ENCODE peak calls at places on chromosomes 2 and 18, in seven cellular contexts. One of them, this sample, is unnamed.

GRCh38 chr18:6363216-6363615 is 51.5 kb downstream of the L3MBTL4 start:
- ATAC-seq in A549: no peak
- ATAC-seq in left cardiac atrium: no peak
- ATAC-seq in activated T-cell treated with anti-CD3 and anti-CD28 coated beads, Interleukin-2, amount 50 U/mL, for 4 hours: peak
- ATAC-seq in left ventricle myocardium superior: no peak
- ATAC-seq in upper lobe of right lung: no peak
- ATAC-seq in activated CD4-positive, CD25-positive, alpha-beta regulatory T cell treated with anti-CD3 and anti-CD28 coated beads, Interleukin-2, amount 50 U/mL, for 24 hours: no peak
- ATAC-seq in this sample: no peak

GRCh38 chr2:11385847-11386246 is 41.4 kb upstream of the ROCK2 start:
- ATAC-seq in activated T-cell treated with anti-CD3 and anti-CD28 coated beads, Interleukin-2, amount 50 U/mL, for 4 hours: no peak
- ATAC-seq in A549: no peak
- ATAC-seq in upper lobe of right lung: no peak
- ATAC-seq in activated CD4-positive, CD25-positive, alpha-beta regulatory T cell treated with anti-CD3 and anti-CD28 coated beads, Interleukin-2, amount 50 U/mL, for 24 hours: no peak
- ATAC-seq in left ventricle myocardium superior: peak
- ATAC-seq in left cardiac atrium: peak
- ATAC-seq in this sample: no peak

GRCh38 chr2:182360663-182361260 is 66.1 kb downstream of the PDE1A start:
- ATAC-seq in activated CD4-positive, CD25-positive, alpha-beta regulatory T cell treated with anti-CD3 and anti-CD28 coated beads, Interleukin-2, amount 50 U/mL, for 24 hours: no peak
- ATAC-seq in upper lobe of right lung: no peak
- ATAC-seq in activated T-cell treated with anti-CD3 and anti-CD28 coated beads, Interleukin-2, amount 50 U/mL, for 4 hours: no peak
- ATAC-seq in left cardiac atrium: no peak
- ATAC-seq in A549: peak
- ATAC-seq in left ventricle myocardium superior: peak
- ATAC-seq in this sample: no peak

GRCh38 chr2:181420259-181421130 is 36.7 kb upstream of the ITGA4 start:
- ATAC-seq in left ventricle myocardium superior: no peak
- ATAC-seq in upper lobe of right lung: no peak
- ATAC-seq in A549: no peak
- ATAC-seq in activated T-cell treated with anti-CD3 and anti-CD28 coated beads, Interleukin-2, amount 50 U/mL, for 4 hours: peak
- ATAC-seq in activated CD4-positive, CD25-positive, alpha-beta regulatory T cell treated with anti-CD3 and anti-CD28 coated beads, Interleukin-2, amount 50 U/mL, for 24 hours: no peak
- ATAC-seq in left cardiac atrium: no peak
- ATAC-seq in this sample: no peak

GRCh38 chr2:46956981-46957531 is 41.5 kb upstream of the MCFD2 start:
- ATAC-seq in A549: no peak
- ATAC-seq in activated CD4-positive, CD25-positive, alpha-beta regulatory T cell treated with anti-CD3 and anti-CD28 coated beads, Interleukin-2, amount 50 U/mL, for 24 hours: no peak
- ATAC-seq in activated T-cell treated with anti-CD3 and anti-CD28 coated beads, Interleukin-2, amount 50 U/mL, for 4 hours: no peak
- ATAC-seq in left ventricle myocardium superior: peak
- ATAC-seq in left cardiac atrium: no peak
- ATAC-seq in upper lobe of right lung: no peak
- ATAC-seq in this sample: no peak

GRCh38 chr2:63863707-63864106 is 22.0 kb downstream of the UGP2 start:
- ATAC-seq in left ventricle myocardium superior: peak
- ATAC-seq in left cardiac atrium: no peak
- ATAC-seq in activated CD4-positive, CD25-positive, alpha-beta regulatory T cell treated with anti-CD3 and anti-CD28 coated beads, Interleukin-2, amount 50 U/mL, for 24 hours: no peak
- ATAC-seq in upper lobe of right lung: no peak
- ATAC-seq in A549: no peak
- ATAC-seq in activated T-cell treated with anti-CD3 and anti-CD28 coated beads, Interleukin-2, amount 50 U/mL, for 4 hours: no peak
- ATAC-seq in this sample: no peak

GRCh38 chr2:33220533-33220932 is 255.9 kb upstream of the RASGRP3 start:
- ATAC-seq in activated T-cell treated with anti-CD3 and anti-CD28 coated beads, Interleukin-2, amount 50 U/mL, for 4 hours: no peak
- ATAC-seq in left ventricle myocardium superior: no peak
- ATAC-seq in A549: peak
- ATAC-seq in upper lobe of right lung: no peak
- ATAC-seq in activated CD4-positive, CD25-positive, alpha-beta regulatory T cell treated with anti-CD3 and anti-CD28 coated beads, Interleukin-2, amount 50 U/mL, for 24 hours: no peak
- ATAC-seq in left cardiac atrium: no peak
- ATAC-seq in this sample: no peak

GRCh38 chr2:120470717-120471060 is 124.8 kb downstream of the INHBB start:
- ATAC-seq in A549: peak
- ATAC-seq in left ventricle myocardium superior: peak
- ATAC-seq in upper lobe of right lung: peak
- ATAC-seq in left cardiac atrium: peak
- ATAC-seq in activated CD4-positive, CD25-positive, alpha-beta regulatory T cell treated with anti-CD3 and anti-CD28 coated beads, Interleukin-2, amount 50 U/mL, for 24 hours: peak
- ATAC-seq in activated T-cell treated with anti-CD3 and anti-CD28 coated beads, Interleukin-2, amount 50 U/mL, for 4 hours: no peak
- ATAC-seq in this sample: peak

GRCh38 chr2:234414591-234414990 is 82.3 kb downstream of the ARL4C start:
- ATAC-seq in left ventricle myocardium superior: no peak
- ATAC-seq in activated CD4-positive, CD25-positive, alpha-beta regulatory T cell treated with anti-CD3 and anti-CD28 coated beads, Interleukin-2, amount 50 U/mL, for 24 hours: no peak
- ATAC-seq in left cardiac atrium: no peak
- ATAC-seq in A549: no peak
- ATAC-seq in upper lobe of right lung: no peak
- ATAC-seq in activated T-cell treated with anti-CD3 and anti-CD28 coated beads, Interleukin-2, amount 50 U/mL, for 4 hours: no peak
- ATAC-seq in this sample: no peak

GRCh38 chr2:65081232-65081685 is 25.0 kb downstream of the CEP68 start:
- ATAC-seq in upper lobe of right lung: peak
- ATAC-seq in left cardiac atrium: peak
- ATAC-seq in activated T-cell treated with anti-CD3 and anti-CD28 coated beads, Interleukin-2, amount 50 U/mL, for 4 hours: no peak
- ATAC-seq in A549: no peak
- ATAC-seq in activated CD4-positive, CD25-positive, alpha-beta regulatory T cell treated with anti-CD3 and anti-CD28 coated beads, Interleukin-2, amount 50 U/mL, for 24 hours: no peak
- ATAC-seq in left ventricle myocardium superior: peak
- ATAC-seq in this sample: peak

GRCh38 chr2:20625491-20625919 is 25.4 kb downstream of the HS1BP3 start:
- ATAC-seq in A549: no peak
- ATAC-seq in left ventricle myocardium superior: peak
- ATAC-seq in upper lobe of right lung: peak
- ATAC-seq in activated CD4-positive, CD25-positive, alpha-beta regulatory T cell treated with anti-CD3 and anti-CD28 coated beads, Interleukin-2, amount 50 U/mL, for 24 hours: no peak
- ATAC-seq in activated T-cell treated with anti-CD3 and anti-CD28 coated beads, Interleukin-2, amount 50 U/mL, for 4 hours: no peak
- ATAC-seq in left cardiac atrium: peak
- ATAC-seq in this sample: no peak

GRCh38 chr2:190999058-190999457 is 14.9 kb downstream of the STAT1 start:
- ATAC-seq in activated T-cell treated with anti-CD3 and anti-CD28 coated beads, Interleukin-2, amount 50 U/mL, for 4 hours: peak
- ATAC-seq in A549: no peak
- ATAC-seq in upper lobe of right lung: no peak
- ATAC-seq in left cardiac atrium: no peak
- ATAC-seq in activated CD4-positive, CD25-positive, alpha-beta regulatory T cell treated with anti-CD3 and anti-CD28 coated beads, Interleukin-2, amount 50 U/mL, for 24 hours: peak
- ATAC-seq in left ventricle myocardium superior: no peak
- ATAC-seq in this sample: no peak

GRCh38 chr2:42048318-42049251 is 764 bp downstream of the PKDCC start:
- ATAC-seq in activated T-cell treated with anti-CD3 and anti-CD28 coated beads, Interleukin-2, amount 50 U/mL, for 4 hours: peak
- ATAC-seq in A549: peak
- ATAC-seq in activated CD4-positive, CD25-positive, alpha-beta regulatory T cell treated with anti-CD3 and anti-CD28 coated beads, Interleukin-2, amount 50 U/mL, for 24 hours: peak
- ATAC-seq in left ventricle myocardium superior: peak
- ATAC-seq in upper lobe of right lung: peak
- ATAC-seq in left cardiac atrium: no peak
- ATAC-seq in this sample: peak

GRCh38 chr2:39403311-39403710 is 33.8 kb downstream of the MAP4K3 start:
- ATAC-seq in activated T-cell treated with anti-CD3 and anti-CD28 coated beads, Interleukin-2, amount 50 U/mL, for 4 hours: peak
- ATAC-seq in left ventricle myocardium superior: peak
- ATAC-seq in activated CD4-positive, CD25-positive, alpha-beta regulatory T cell treated with anti-CD3 and anti-CD28 coated beads, Interleukin-2, amount 50 U/mL, for 24 hours: no peak
- ATAC-seq in left cardiac atrium: no peak
- ATAC-seq in A549: peak
- ATAC-seq in upper lobe of right lung: peak
- ATAC-seq in this sample: no peak

GRCh38 chr18:56986829-56987228 is 160.1 kb upstream of the BOD1L2 start:
- ATAC-seq in left cardiac atrium: no peak
- ATAC-seq in activated T-cell treated with anti-CD3 and anti-CD28 coated beads, Interleukin-2, amount 50 U/mL, for 4 hours: no peak
- ATAC-seq in left ventricle myocardium superior: no peak
- ATAC-seq in upper lobe of right lung: no peak
- ATAC-seq in activated CD4-positive, CD25-positive, alpha-beta regulatory T cell treated with anti-CD3 and anti-CD28 coated beads, Interleukin-2, amount 50 U/mL, for 24 hours: no peak
- ATAC-seq in A549: no peak
- ATAC-seq in this sample: no peak

This sample was measured in gastroesophageal sphincter.